ENCODE peak calls at places on chromosomes 2 and 18, in four cellular contexts. F is hypothalamus, U is foreskin fibroblast, V is NCI-H187 treated with DMSO at 0.1 percent for 48 hours. A is an unnamed sample.

GRCh38 chr18:22279741-22280452 is 110.5 kb downstream of the GATA6 start:
- DNase-seq in V (no peak), F (no peak), U (no peak), A (no peak)

GRCh38 chr2:224630659-224631550 is 45.7 kb upstream of the CUL3 start:
- DNase-seq in V (no peak), U (no peak), F (no peak), A (no peak)

GRCh38 chr2:136131961-136132839 is 14.3 kb upstream of the CXCR4 start:
- DNase-seq in V (no peak), F (no peak), U (no peak), A (no peak)

GRCh38 chr2:58006952-58007284 is 39.7 kb upstream of the VRK2 start:
- DNase-seq in F (no peak), V (no peak), U (no peak), A (no peak)

GRCh38 chr2:226607379-226607778 is 192.2 kb downstream of the IRS1 start:
- DNase-seq in V (no peak), U (no peak), F (no peak), A (no peak)

GRCh38 chr2:237351046-237351445 is 62.9 kb downstream of the COL6A3 start:
- DNase-seq in U (no peak), V (no peak), F (no peak), A (no peak)

GRCh38 chr18:57437433-57437781 is 2.2 kb downstream of the ONECUT2 start:
- DNase-seq in U (no peak), V (no peak), F (no peak), A (no peak)

GRCh38 chr2:206277503-206277902 is 3.0 kb downstream of the ZDBF2 start:
- DNase-seq in U (no peak), V (no peak), F (no peak), A (no peak)

GRCh38 chr2:138373993-138374408 is 127.6 kb upstream of the SPOPL start:
- DNase-seq in U (peak; percentile 34), V (no peak), F (no peak), A (no peak)

GRCh38 chr2:55105456-55105855 is 55.2 kb upstream of the RTN4 start:
- DNase-seq in V (no peak), F (no peak), U (no peak), A (no peak)

A was measured in NCI-H1436 treated with DMSO at 0.1 percent for 48 hours.